ENCODE peak calls at places on chromosomes 12 and 14, in eight cellular contexts. One of them, this sample, is unnamed.

GRCh38 chr14:61116369-61116768 is 135.3 kb downstream of the SLC38A6 start:
- DNase-seq in A549: no peak
- DNase-seq in WTC11: no peak
- DNase-seq in AG20443: peak; percentile 44
- DNase-seq in naive B cell: no peak
- DNase-seq in stimulated activated CD4-positive, alpha-beta T cell treated with anti-CD3 and anti-CD28 coated beads, Interleukin-12 subunit alpha, Interleukin-12 subunit beta, amount 100 ng/mL, for 4 hours: no peak
- DNase-seq in fibroblast of pulmonary artery: no peak
- DNase-seq in CD4-positive, alpha-beta T cell: no peak
- DNase-seq in this sample: no peak

GRCh38 chr12:91574391-91574790 is 391.8 kb upstream of the DCN start:
- DNase-seq in A549: no peak
- DNase-seq in AG20443: no peak
- DNase-seq in fibroblast of pulmonary artery: peak; percentile 4
- DNase-seq in CD4-positive, alpha-beta T cell: no peak
- DNase-seq in naive B cell: no peak
- DNase-seq in WTC11: no peak
- DNase-seq in stimulated activated CD4-positive, alpha-beta T cell treated with anti-CD3 and anti-CD28 coated beads, Interleukin-12 subunit alpha, Interleukin-12 subunit beta, amount 100 ng/mL, for 4 hours: no peak
- DNase-seq in this sample: no peak

GRCh38 chr14:73462815-73463214 is 4.5 kb upstream of the NUMB start:
- DNase-seq in A549: no peak
- DNase-seq in fibroblast of pulmonary artery: peak; percentile 78
- DNase-seq in naive B cell: no peak
- DNase-seq in stimulated activated CD4-positive, alpha-beta T cell treated with anti-CD3 and anti-CD28 coated beads, Interleukin-12 subunit alpha, Interleukin-12 subunit beta, amount 100 ng/mL, for 4 hours: no peak
- DNase-seq in WTC11: no peak
- DNase-seq in CD4-positive, alpha-beta T cell: no peak
- DNase-seq in AG20443: peak; percentile 24
- DNase-seq in this sample: no peak

GRCh38 chr12:108611884-108612415 is 14.1 kb upstream of the TMEM119 start:
- DNase-seq in AG20443: peak; percentile 83
- DNase-seq in A549: peak; percentile 55
- DNase-seq in stimulated activated CD4-positive, alpha-beta T cell treated with anti-CD3 and anti-CD28 coated beads, Interleukin-12 subunit alpha, Interleukin-12 subunit beta, amount 100 ng/mL, for 4 hours: peak; percentile 45
- DNase-seq in WTC11: peak; percentile 78
- DNase-seq in naive B cell: peak; percentile 66
- DNase-seq in fibroblast of pulmonary artery: peak; percentile 56
- DNase-seq in CD4-positive, alpha-beta T cell: peak; percentile 41
- DNase-seq in this sample: peak; percentile 50

GRCh38 chr12:79262938-79263337 is 398.4 kb downstream of the SYT1 start:
- DNase-seq in stimulated activated CD4-positive, alpha-beta T cell treated with anti-CD3 and anti-CD28 coated beads, Interleukin-12 subunit alpha, Interleukin-12 subunit beta, amount 100 ng/mL, for 4 hours: no peak
- DNase-seq in CD4-positive, alpha-beta T cell: no peak
- DNase-seq in A549: no peak
- DNase-seq in naive B cell: no peak
- DNase-seq in fibroblast of pulmonary artery: no peak
- DNase-seq in WTC11: no peak
- DNase-seq in AG20443: no peak
- DNase-seq in this sample: no peak

GRCh38 chr14:93369393-93370266 is 22.6 kb downstream of the COX8C start:
- DNase-seq in naive B cell: peak; percentile 47
- DNase-seq in WTC11: no peak
- DNase-seq in AG20443: no peak
- DNase-seq in fibroblast of pulmonary artery: no peak
- DNase-seq in A549: no peak
- DNase-seq in stimulated activated CD4-positive, alpha-beta T cell treated with anti-CD3 and anti-CD28 coated beads, Interleukin-12 subunit alpha, Interleukin-12 subunit beta, amount 100 ng/mL, for 4 hours: no peak
- DNase-seq in CD4-positive, alpha-beta T cell: no peak
- DNase-seq in this sample: no peak

GRCh38 chr12:1217191-1217949 is 226.3 kb downstream of the ERC1 start:
- DNase-seq in CD4-positive, alpha-beta T cell: no peak
- DNase-seq in A549: no peak
- DNase-seq in fibroblast of pulmonary artery: peak; percentile 64
- DNase-seq in WTC11: no peak
- DNase-seq in naive B cell: no peak
- DNase-seq in stimulated activated CD4-positive, alpha-beta T cell treated with anti-CD3 and anti-CD28 coated beads, Interleukin-12 subunit alpha, Interleukin-12 subunit beta, amount 100 ng/mL, for 4 hours: no peak
- DNase-seq in AG20443: peak; percentile 67
- DNase-seq in this sample: no peak

GRCh38 chr12:102438047-102438822 is 42.1 kb downstream of the IGF1 start:
- DNase-seq in stimulated activated CD4-positive, alpha-beta T cell treated with anti-CD3 and anti-CD28 coated beads, Interleukin-12 subunit alpha, Interleukin-12 subunit beta, amount 100 ng/mL, for 4 hours: no peak
- DNase-seq in CD4-positive, alpha-beta T cell: no peak
- DNase-seq in naive B cell: no peak
- DNase-seq in A549: no peak
- DNase-seq in WTC11: no peak
- DNase-seq in fibroblast of pulmonary artery: peak; percentile 29
- DNase-seq in AG20443: no peak
- DNase-seq in this sample: no peak

GRCh38 chr12:19620222-19620621 is 180.9 kb downstream of the AEBP2 start:
- DNase-seq in naive B cell: no peak
- DNase-seq in CD4-positive, alpha-beta T cell: no peak
- DNase-seq in A549: peak; percentile 61
- DNase-seq in WTC11: no peak
- DNase-seq in AG20443: no peak
- DNase-seq in fibroblast of pulmonary artery: peak; percentile 7
- DNase-seq in stimulated activated CD4-positive, alpha-beta T cell treated with anti-CD3 and anti-CD28 coated beads, Interleukin-12 subunit alpha, Interleukin-12 subunit beta, amount 100 ng/mL, for 4 hours: no peak
- DNase-seq in this sample: no peak

GRCh38 chr14:104598461-104599273 is 5.9 kb downstream of the TMEM179 start:
- DNase-seq in AG20443: no peak
- DNase-seq in stimulated activated CD4-positive, alpha-beta T cell treated with anti-CD3 and anti-CD28 coated beads, Interleukin-12 subunit alpha, Interleukin-12 subunit beta, amount 100 ng/mL, for 4 hours: no peak
- DNase-seq in A549: no peak
- DNase-seq in WTC11: no peak
- DNase-seq in fibroblast of pulmonary artery: no peak
- DNase-seq in naive B cell: no peak
- DNase-seq in CD4-positive, alpha-beta T cell: no peak
- DNase-seq in this sample: peak; percentile 65

GRCh38 chr12:92827836-92828431 is 101.2 kb downstream of the EEA1 start:
- DNase-seq in fibroblast of pulmonary artery: peak; percentile 73
- DNase-seq in naive B cell: peak; percentile 2
- DNase-seq in WTC11: peak; percentile 26
- DNase-seq in stimulated activated CD4-positive, alpha-beta T cell treated with anti-CD3 and anti-CD28 coated beads, Interleukin-12 subunit alpha, Interleukin-12 subunit beta, amount 100 ng/mL, for 4 hours: peak; percentile 2
- DNase-seq in AG20443: peak; percentile 42
- DNase-seq in CD4-positive, alpha-beta T cell: peak; percentile 10
- DNase-seq in A549: peak; percentile 36
- DNase-seq in this sample: no peak

GRCh38 chr12:76091245-76091757 is 6.8 kb upstream of the NAP1L1 start:
- DNase-seq in CD4-positive, alpha-beta T cell: no peak
- DNase-seq in A549: no peak
- DNase-seq in naive B cell: no peak
- DNase-seq in AG20443: no peak
- DNase-seq in stimulated activated CD4-positive, alpha-beta T cell treated with anti-CD3 and anti-CD28 coated beads, Interleukin-12 subunit alpha, Interleukin-12 subunit beta, amount 100 ng/mL, for 4 hours: no peak
- DNase-seq in WTC11: no peak
- DNase-seq in fibroblast of pulmonary artery: no peak
- DNase-seq in this sample: no peak

GRCh38 chr14:104968541-104969401 is 9.4 kb downstream of the AHNAK2 start:
- DNase-seq in fibroblast of pulmonary artery: peak; percentile 49
- DNase-seq in A549: peak; percentile 56
- DNase-seq in WTC11: no peak
- DNase-seq in CD4-positive, alpha-beta T cell: no peak
- DNase-seq in naive B cell: no peak
- DNase-seq in AG20443: no peak
- DNase-seq in stimulated activated CD4-positive, alpha-beta T cell treated with anti-CD3 and anti-CD28 coated beads, Interleukin-12 subunit alpha, Interleukin-12 subunit beta, amount 100 ng/mL, for 4 hours: no peak
- DNase-seq in this sample: no peak

GRCh38 chr14:68466491-68466977 is 326.3 kb downstream of the ZFP36L1 start:
- DNase-seq in fibroblast of pulmonary artery: peak; percentile 93
- DNase-seq in WTC11: no peak
- DNase-seq in A549: peak; percentile 84
- DNase-seq in naive B cell: no peak
- DNase-seq in CD4-positive, alpha-beta T cell: no peak
- DNase-seq in AG20443: peak; percentile 83
- DNase-seq in stimulated activated CD4-positive, alpha-beta T cell treated with anti-CD3 and anti-CD28 coated beads, Interleukin-12 subunit alpha, Interleukin-12 subunit beta, amount 100 ng/mL, for 4 hours: no peak
- DNase-seq in this sample: no peak

GRCh38 chr12:109730306-109731145 is 16.9 kb downstream of the FAM222A start:
- DNase-seq in A549: no peak
- DNase-seq in fibroblast of pulmonary artery: no peak
- DNase-seq in CD4-positive, alpha-beta T cell: no peak
- DNase-seq in naive B cell: no peak
- DNase-seq in AG20443: no peak
- DNase-seq in WTC11: no peak
- DNase-seq in stimulated activated CD4-positive, alpha-beta T cell treated with anti-CD3 and anti-CD28 coated beads, Interleukin-12 subunit alpha, Interleukin-12 subunit beta, amount 100 ng/mL, for 4 hours: no peak
- DNase-seq in this sample: peak; percentile 10

GRCh38 chr14:91373591-91374245 is 43.9 kb downstream of the CCDC88C start:
- DNase-seq in WTC11: no peak
- DNase-seq in AG20443: no peak
- DNase-seq in stimulated activated CD4-positive, alpha-beta T cell treated with anti-CD3 and anti-CD28 coated beads, Interleukin-12 subunit alpha, Interleukin-12 subunit beta, amount 100 ng/mL, for 4 hours: peak; percentile 51
- DNase-seq in CD4-positive, alpha-beta T cell: peak; percentile 47
- DNase-seq in A549: no peak
- DNase-seq in fibroblast of pulmonary artery: no peak
- DNase-seq in naive B cell: peak; percentile 54
- DNase-seq in this sample: no peak